ENCODE peak calls at places on chromosome 3, in eight cellular contexts. N, X, M, W, G, A, I and Q are unnamed samples.

GRCh38 chr3:101695779-101696372 is 9.4 kb upstream of the RPL24 start:
- DNase-seq in A (no peak), M (no peak), I (no peak), W (peak; percentile 53), G (no peak), X (no peak), N (peak; percentile 42), Q (peak; percentile 78)

GRCh38 chr3:50610992-50611463 is 546 bp downstream of the CISH start:
- DNase-seq in G (no peak), M (no peak), I (no peak), W (no peak), X (no peak), A (no peak), N (no peak), Q (peak; percentile 11)

GRCh38 chr3:18988619-18989229 is 159.6 kb upstream of the KCNH8 start:
- DNase-seq in M (no peak), G (no peak), W (peak; percentile 51), I (no peak), N (peak; percentile 12), X (no peak), A (no peak), Q (no peak)

GRCh38 chr3:144556392-144556791 is 584.8 kb downstream of the DIPK2A start:
- DNase-seq in A (no peak), N (no peak), M (no peak), G (no peak), X (no peak), I (no peak), W (no peak), Q (no peak)

GRCh38 chr3:124559650-124560405 is 170.4 kb upstream of the UMPS start:
- DNase-seq in G (peak; percentile 76), M (peak; percentile 77), X (peak; percentile 44), N (peak; percentile 74), I (peak; percentile 73), W (peak; percentile 71), A (peak; percentile 75), Q (peak; percentile 92)

GRCh38 chr3:8635625-8636024 is 9.0 kb downstream of the SSUH2 start:
- DNase-seq in G (no peak), X (no peak), M (no peak), I (no peak), W (no peak), A (no peak), N (no peak), Q (no peak)

GRCh38 chr3:58032186-58032585 is 24.0 kb downstream of the FLNB start:
- DNase-seq in I (no peak), G (no peak), M (no peak), N (no peak), W (peak; percentile 44), X (no peak), A (no peak), Q (no peak)

GRCh38 chr3:134630506-134630905 is 20.3 kb downstream of the KY start:
- DNase-seq in I (no peak), G (peak; percentile 41), X (no peak), M (no peak), A (no peak), N (no peak), W (peak; percentile 41), Q (peak; percentile 15)

GRCh38 chr3:161171639-161172552 is 49.2 kb upstream of the NMD3 start:
- DNase-seq in M (no peak), N (no peak), I (no peak), G (no peak), W (peak; percentile 20), A (no peak), X (no peak), Q (peak; percentile 67)

GRCh38 chr3:105513042-105513441 is 146.3 kb downstream of the ALCAM start:
- DNase-seq in N (no peak), W (no peak), M (no peak), X (no peak), G (no peak), A (no peak), I (no peak), Q (no peak)

GRCh38 chr3:43296565-43296964 is 10.2 kb downstream of the SNRK start:
- DNase-seq in N (no peak), M (no peak), G (no peak), W (peak; percentile 49), X (peak; percentile 67), I (no peak), A (peak; percentile 46), Q (peak; percentile 47)

GRCh38 chr3:174329321-174329720 is 529.8 kb upstream of the NAALADL2 start:
- DNase-seq in G (no peak), W (no peak), X (no peak), I (no peak), N (no peak), M (no peak), A (no peak), Q (no peak)

GRCh38 chr3:82130056-82130455 is 368.6 kb upstream of the GBE1 start:
- DNase-seq in N (no peak), I (no peak), A (no peak), M (no peak), G (no peak), W (no peak), X (no peak), Q (no peak)

GRCh38 chr3:65734382-65734781 is 304.3 kb downstream of the MAGI1 start:
- DNase-seq in W (no peak), N (no peak), X (no peak), M (no peak), A (no peak), I (no peak), G (no peak), Q (no peak)

GRCh38 chr3:34995771-34996430 is 643.4 kb upstream of the ARPP21 start:
- DNase-seq in M (no peak), I (no peak), X (no peak), N (no peak), G (no peak), W (peak; percentile 81), A (no peak), Q (no peak)

GRCh38 chr3:194806991-194807685 is 121.5 kb downstream of the FAM43A start:
- DNase-seq in N (no peak), W (peak; percentile 61), I (no peak), A (no peak), M (no peak), X (no peak), G (no peak), Q (peak; percentile 19)

GRCh38 chr3:186789554-186790260 is 6.3 kb downstream of the EIF4A2 start:
- DNase-seq in M (no peak), G (no peak), A (no peak), X (no peak), I (no peak), N (no peak), W (peak; percentile 50), Q (no peak)

GRCh38 chr3:194675081-194675640 is 3.2 kb upstream of the LSG1 start:
- DNase-seq in G (no peak), A (no peak), N (no peak), W (peak; percentile 33), M (no peak), X (no peak), I (no peak), Q (no peak)

GRCh38 chr3:133792171-133792763 is 13.3 kb upstream of the SRPRB start:
- DNase-seq in M (no peak), N (no peak), W (no peak), X (no peak), G (no peak), I (no peak), A (no peak), Q (peak; percentile 31)

GRCh38 chr3:89145995-89146394 is 38.6 kb downstream of the EPHA3 start:
- DNase-seq in N (peak; percentile 9), G (no peak), I (no peak), W (peak; percentile 96), M (no peak), X (no peak), A (no peak), Q (no peak)

GRCh38 chr3:14836049-14836468 is 17.3 kb downstream of the FGD5 start:
- DNase-seq in W (no peak), G (no peak), M (peak; percentile 85), I (peak; percentile 90), X (no peak), A (peak; percentile 38), N (no peak), Q (peak; percentile 20)

GRCh38 chr3:183303725-183304124 is 50.7 kb downstream of the B3GNT5 start:
- DNase-seq in I (no peak), N (no peak), A (no peak), G (no peak), X (no peak), M (no peak), W (peak; percentile 35), Q (no peak)

GRCh38 chr3:116005404-116005803 is 382.1 kb downstream of the GAP43 start:
- DNase-seq in W (peak; percentile 97), X (no peak), A (no peak), M (no peak), I (no peak), N (no peak), G (no peak), Q (no peak)

GRCh38 chr3:69092030-69092513 is 7.3 kb downstream of the ARL6IP5 start:
- DNase-seq in G (no peak), I (no peak), N (no peak), A (no peak), W (no peak), X (no peak), M (no peak), Q (peak; percentile 61)

GRCh38 chr3:12891391-12891984 is 50.1 kb upstream of the RPL32 start:
- DNase-seq in W (no peak), N (no peak), M (no peak), G (no peak), A (no peak), I (no peak), X (no peak), Q (no peak)

GRCh38 chr3:40997711-40998519 is 201.4 kb upstream of the CTNNB1 start:
- DNase-seq in I (no peak), X (no peak), G (no peak), W (no peak), M (no peak), A (no peak), N (no peak), Q (no peak)

GRCh38 chr3:26962419-26963355 is 340.1 kb downstream of the LRRC3B start:
- DNase-seq in X (no peak), M (no peak), A (no peak), W (no peak), N (no peak), G (no peak), I (no peak), Q (no peak)

GRCh38 chr3:189787622-189788021 is 156.4 kb downstream of the TP63 start:
- DNase-seq in A (no peak), W (peak; percentile 60), I (no peak), M (no peak), X (no peak), G (no peak), N (peak; percentile 32), Q (peak; percentile 18)

GRCh38 chr3:189167027-189167766 is 4.6 kb upstream of the TPRG1 start:
- DNase-seq in W (peak; percentile 94), M (no peak), X (no peak), G (no peak), N (peak; percentile 93), I (no peak), A (peak; percentile 84), Q (no peak)

GRCh38 chr3:48915296-48915695 is 3.3 kb upstream of the ARIH2 start:
- DNase-seq in A (no peak), W (no peak), N (no peak), M (no peak), G (no peak), I (no peak), X (no peak), Q (no peak)

GRCh38 chr3:158738653-158739052 is 6.4 kb upstream of the RARRES1 start:
- DNase-seq in G (no peak), N (no peak), I (no peak), M (no peak), X (no peak), A (no peak), W (no peak), Q (no peak)

GRCh38 chr3:117118604-117119003 is 409.0 kb downstream of the TUSC7 start:
- DNase-seq in G (no peak), N (no peak), W (no peak), X (no peak), I (no peak), M (no peak), A (no peak), Q (no peak)

GRCh38 chr3:177195941-177196472 is 1.3 kb downstream of the TBL1XR1 start:
- DNase-seq in W (no peak), X (peak; percentile 26), A (no peak), G (no peak), N (no peak), M (peak; percentile 53), I (no peak), Q (peak; percentile 41)

GRCh38 chr3:37887824-37888223 is 26.1 kb downstream of the CTDSPL start:
- DNase-seq in X (no peak), W (no peak), G (no peak), I (no peak), A (no peak), M (no peak), N (no peak), Q (no peak)